ENCODE peak calls at places on chromosomes 6 and 20, in four cellular contexts. E is mesenteric fat pad; U is CD8-positive, alpha-beta T cell; J is NCI-H1694 treated with DMSO at 0.1 percent for 48 hours. A is an unnamed sample.

GRCh38 chr20:35952480-35953410 is 1.6 kb downstream of the SCAND1 start:
- DNase-seq in E (no peak), U (no peak), J (no peak), A (no peak)

GRCh38 chr6:153108320-153108719 is 22.8 kb downstream of the RGS17 start:
- DNase-seq in U (no peak), J (no peak), E (no peak), A (no peak)

GRCh38 chr6:158663465-158664167 is 13.8 kb downstream of the SYTL3 start:
- DNase-seq in J (no peak), U (no peak), E (no peak), A (no peak)

GRCh38 chr20:20212675-20213096 is 155.2 kb upstream of the INSM1 start:
- DNase-seq in E (no peak), U (no peak), J (peak), A (no peak)

GRCh38 chr6:150711584-150712501 is 112.2 kb downstream of the PLEKHG1 start:
- DNase-seq in E (no peak), U (no peak), J (no peak), A (no peak)

GRCh38 chr20:63414720-63415417 is 53.7 kb upstream of the CHRNA4 start:
- DNase-seq in J (no peak), U (no peak), E (no peak), A (no peak)

GRCh38 chr6:53119772-53120409 is 28.8 kb downstream of the GCM1 start:
- DNase-seq in U (no peak), J (no peak), E (no peak), A (no peak)

GRCh38 chr6:13715444-13715883 is 3.8 kb upstream of the RANBP9 start:
- DNase-seq in E (no peak), U (no peak), J (no peak), A (no peak)

GRCh38 chr20:10513931-10514575 is 78.9 kb downstream of the SLX4IP start:
- DNase-seq in J (no peak), E (no peak), U (no peak), A (no peak)

GRCh38 chr6:3888153-3888957 is 39.2 kb downstream of the FAM50B start:
- DNase-seq in U (no peak), E (peak), J (no peak), A (no peak)